ENCODE peak calls at places on chromosomes 7 and 10, in seven cellular contexts. U is SK-N-SH; R is lung; I is fibroblast of lung; E is astrocyte; D is ascending aorta; V is CD8-positive, alpha-beta T cell. S is an unnamed sample. For H3K4me1, the result is how much of the 10 kb centered on the place peaks cover.

GRCh38 chr7:129728875-129729467 is 117.5 kb downstream of the NRF1 start:
- DNase-seq in U (no peak), E (no peak), V (no peak), D (no peak), R (no peak), I (no peak), S (peak)

GRCh38 chr7:143484059-143484458 is 6.4 kb downstream of the TAS2R41 start:
- DNase-seq in E (no peak), R (no peak), V (no peak), D (no peak), I (peak), U (no peak), S (no peak)

GRCh38 chr7:90900640-90901353 is 304.7 kb downstream of the CDK14 start:
- DNase-seq in E (peak), R (no peak), U (no peak), I (no peak), D (no peak), V (no peak), S (no peak)

GRCh38 chr7:7977774-7978173 is 9.2 kb downstream of the GLCCI1 start:
- DNase-seq in I (peak), D (no peak), V (no peak), U (no peak), E (peak), R (no peak), S (no peak)

GRCh38 chr10:99370993-99371392 is 41.8 kb downstream of the CNNM1 start:
- DNase-seq in R (no peak), I (no peak), D (no peak), E (peak), U (peak), V (no peak), S (no peak)

GRCh38 chr10:13690281-13690825 is 103.6 kb downstream of the PRPF18 start:
- DNase-seq in D (no peak), E (no peak), V (no peak), U (no peak), I (no peak), R (no peak), S (no peak)

GRCh38 chr10:124574456-124575070 is 112.9 kb downstream of the LHPP start:
- DNase-seq in R (no peak), E (no peak), I (no peak), D (no peak), U (no peak), V (no peak), S (no peak)

GRCh38 chr7:2034291-2035201 is 198.2 kb downstream of the MAD1L1 start:
- DNase-seq in V (no peak), R (no peak), U (peak), D (peak), E (no peak), I (no peak), S (no peak)

GRCh38 chr7:55387062-55387965 is 22.2 kb downstream of the LANCL2 start:
- DNase-seq in E (no peak), I (peak), V (no peak), R (no peak), D (no peak), U (no peak), S (no peak)

GRCh38 chr7:2708041-2708440 is 20.0 kb downstream of the AMZ1 start:
- DNase-seq in U (no peak), I (no peak), R (no peak), E (no peak), D (no peak), V (no peak), S (no peak)

GRCh38 chr7:35556532-35557471 is 138.1 kb downstream of the HERPUD2 start:
- DNase-seq in E (no peak), D (peak), I (no peak), U (peak), V (no peak), R (no peak), S (no peak)

GRCh38 chr7:80841566-80842478 is 77.0 kb downstream of the SEMA3C start:
- DNase-seq in D (no peak), U (no peak), R (no peak), E (no peak), V (no peak), I (peak), S (no peak)

GRCh38 chr10:92240289-92241157 is 50.4 kb downstream of the CPEB3 start:
- DNase-seq in E (peak), U (peak), V (no peak), D (peak), I (peak), R (peak), S (peak)

GRCh38 chr10:129544205-129545202 is 77.5 kb downstream of the MGMT start:
- DNase-seq in D (no peak), V (no peak), U (no peak), I (no peak), R (no peak), E (no peak), S (no peak)

GRCh38 chr7:75072978-75073282 is 672 bp downstream of the RCC1L start:
- DNase-seq in R (no peak), U (no peak), E (peak), D (no peak), V (no peak), I (peak), S (no peak)

GRCh38 chr10:48466611-48467240 is 138.1 kb downstream of the ARHGAP22 start:
- DNase-seq in U (no peak), E (no peak), D (peak), V (no peak), I (no peak), R (no peak), S (no peak)

GRCh38 chr7:52547301-52547920 is 488.0 kb upstream of the POM121L12 start:
- DNase-seq in U (no peak), E (no peak), R (no peak), V (no peak), I (no peak), D (no peak), S (peak)

GRCh38 chr7:99601656-99602310 is 3.7 kb downstream of the TMEM225B start:
- DNase-seq in U (no peak), D (no peak), I (no peak), V (no peak), E (no peak), R (no peak), S (no peak)

GRCh38 chr7:92648082-92648481 is 57.9 kb upstream of the FAM133B start:
- DNase-seq in R (no peak), I (no peak), E (no peak), D (no peak), U (no peak), V (no peak), S (no peak)
- H3K4me1 ChIP-seq in R (under half), I (under half), E (under half), D (under half), U (under half), V (under half), S (under half)

GRCh38 chr10:46053534-46054434 is 7.7 kb upstream of the MSMB start:
- DNase-seq in U (no peak), D (no peak), I (no peak), R (no peak), V (no peak), E (no peak), S (no peak)

GRCh38 chr10:46057038-46057437 is 11.0 kb upstream of the MSMB start:
- DNase-seq in R (no peak), V (no peak), I (no peak), D (no peak), E (no peak), U (no peak), S (no peak)

GRCh38 chr10:46052791-46053375 is 6.8 kb upstream of the MSMB start:
- DNase-seq in D (no peak), E (no peak), V (no peak), U (no peak), R (no peak), I (no peak), S (no peak)

GRCh38 chr10:46052057-46052790 is 6.2 kb upstream of the MSMB start:
- DNase-seq in V (no peak), R (no peak), U (no peak), I (no peak), E (no peak), D (no peak), S (no peak)

DNA sequence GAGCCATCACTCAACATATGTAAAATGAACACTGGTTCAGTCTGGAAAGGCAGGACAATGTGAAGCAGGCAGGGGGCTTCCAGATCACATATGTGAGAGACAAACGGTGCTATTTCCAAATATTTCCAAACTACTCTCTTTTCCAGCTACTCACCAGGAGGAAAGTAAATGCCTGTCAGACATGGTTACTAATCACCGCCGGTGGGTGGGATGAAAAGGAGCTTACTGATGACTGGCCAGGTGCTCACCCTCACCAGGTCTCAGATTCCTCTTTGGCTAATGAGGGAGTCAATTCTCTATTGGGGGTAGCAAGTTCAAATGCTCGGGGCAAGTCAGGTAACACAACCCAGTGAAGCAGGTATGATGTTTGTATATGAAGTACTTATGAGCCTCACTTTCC is 9.7 kb upstream of the MSMB start:
- DNase-seq in I (no peak), E (no peak), D (no peak), V (no peak), R (no peak), U (no peak), S (no peak)
- H3K27ac ChIP-seq in I (no peak), E (no peak), D (no peak), V (no peak), R (no peak), U (no peak), S (no peak)

DNA sequence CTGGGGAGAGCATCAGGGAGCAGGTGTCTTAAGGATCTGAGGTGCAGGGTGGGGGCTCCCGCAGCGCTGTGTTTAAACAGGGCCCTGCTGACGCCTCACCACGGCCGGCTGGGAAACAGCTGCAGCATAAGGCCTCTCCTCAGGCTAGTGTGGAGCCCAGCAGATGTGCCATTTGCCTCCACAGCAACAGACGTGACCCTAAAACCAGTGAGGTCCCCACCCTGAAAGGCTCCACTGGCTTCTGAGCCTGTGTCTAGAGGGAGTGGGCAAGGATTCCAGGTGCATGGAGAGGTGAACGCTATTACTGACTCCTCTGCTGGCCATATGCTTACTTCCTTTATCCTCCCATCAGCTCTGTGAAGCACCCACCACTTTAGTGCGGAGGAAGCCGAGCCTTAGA is 47.8 kb downstream of the SYPL1 start:
- DNase-seq in I (no peak), E (no peak), U (peak), V (no peak), D (peak), R (no peak), S (no peak)
- H3K4me1 ChIP-seq in I (under half), E (under half), U (under half), V (under half), D (under half), R (under half), S (under half)

DNA sequence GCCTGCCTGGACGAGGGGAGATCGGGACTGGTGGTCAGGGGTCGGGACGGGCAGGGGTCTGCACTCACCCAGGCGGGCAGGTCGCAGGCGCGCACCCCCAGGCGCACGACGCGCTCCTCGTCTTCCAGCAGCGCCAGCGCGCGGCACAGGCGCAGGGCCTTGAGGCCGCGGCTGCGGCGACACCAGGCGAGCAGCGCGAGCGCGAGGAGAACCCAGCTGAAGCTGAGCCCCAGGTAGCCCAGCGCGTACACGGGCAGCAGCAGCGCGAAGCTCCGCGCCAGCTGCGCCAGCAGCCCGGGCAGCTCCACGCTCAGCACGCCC is 328 bp downstream of the ESYT2 start:
- DNase-seq in D (peak), I (peak), U (no peak), E (peak), R (peak), V (no peak), S (peak)
- H3K27ac ChIP-seq in D (peak), I (peak), U (peak), E (peak), R (peak), V (peak), S (peak)

GRCh38 chr10:46310851-46311250 is 24.1 kb downstream of the ANTXRL start:
- DNase-seq in U (no peak), R (no peak), I (no peak), D (peak), V (no peak), E (no peak), S (no peak)

GRCh38 chr10:46312953-46313352 is 26.2 kb downstream of the ANTXRL start:
- DNase-seq in V (no peak), U (no peak), I (no peak), E (no peak), R (no peak), D (peak), S (no peak)

GRCh38 chr10:46311501-46311951 is 24.7 kb downstream of the ANTXRL start:
- DNase-seq in V (no peak), D (peak), I (no peak), U (no peak), R (no peak), E (no peak), S (no peak)

GRCh38 chr10:46317889-46318288 is 31.1 kb downstream of the ANTXRL start:
- DNase-seq in V (no peak), U (no peak), I (no peak), E (no peak), D (peak), R (no peak), S (no peak)

DNA sequence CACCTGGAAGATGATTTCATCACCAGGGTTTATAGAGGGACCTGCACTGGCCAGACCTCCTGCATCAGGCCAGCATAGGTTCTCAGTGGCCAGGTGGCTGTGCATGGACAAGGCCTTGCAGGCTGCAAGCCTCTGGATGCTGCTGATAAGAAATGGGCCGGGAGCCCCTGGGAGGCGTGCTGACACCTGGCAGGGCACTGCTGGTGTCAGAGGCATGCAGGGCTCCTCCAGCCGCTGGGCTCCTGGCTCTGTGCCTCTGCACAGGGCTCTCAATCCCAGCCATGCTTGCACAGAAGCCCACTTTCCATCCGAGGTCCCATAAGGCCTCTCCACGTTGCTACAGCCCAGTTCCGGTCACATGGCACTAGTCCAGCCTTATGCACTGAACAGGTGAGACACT is 27.2 kb downstream of the ANTXRL start:
- DNase-seq in D (peak), E (no peak), U (no peak), R (no peak), V (no peak), I (no peak), S (no peak)
- H3K4me1 ChIP-seq in D (under half), E (under half), U (under half), R (under half), V (under half), I (under half), S (under half)

GRCh38 chr10:4326647-4327046 is 499.4 kb upstream of the AKR1E2 start:
- DNase-seq in I (no peak), U (no peak), R (no peak), D (no peak), E (no peak), V (no peak), S (no peak)
- H3K27ac ChIP-seq in I (no peak), U (no peak), R (no peak), D (no peak), E (no peak), V (no peak), S (no peak)